ENCODE peak calls at places on chromosomes 6 and 20, in six cellular contexts. One of them, this sample, is unnamed.

GRCh38 chr6:67748521-67748920 is 886.6 kb upstream of the ADGRB3 start:
- DNase-seq in left ventricle myocardium inferior: no peak
- DNase-seq in left lung: no peak
- DNase-seq in pancreas: no peak
- DNase-seq in cardiac muscle cell: no peak
- DNase-seq in OCI-LY7: no peak
- DNase-seq in this sample: no peak

GRCh38 chr20:38804682-38805501 is 605 bp upstream of the PPP1R16B start:
- DNase-seq in left ventricle myocardium inferior: no peak
- DNase-seq in left lung: no peak
- DNase-seq in pancreas: no peak
- DNase-seq in cardiac muscle cell: no peak
- DNase-seq in OCI-LY7: peak
- DNase-seq in this sample: peak

GRCh38 chr6:125913864-125914351 is 42.7 kb upstream of the HINT3 start:
- DNase-seq in left ventricle myocardium inferior: no peak
- DNase-seq in left lung: no peak
- DNase-seq in pancreas: no peak
- DNase-seq in cardiac muscle cell: no peak
- DNase-seq in OCI-LY7: no peak
- DNase-seq in this sample: no peak

GRCh38 chr6:2132911-2133310 is 112.5 kb downstream of the GMDS start:
- DNase-seq in left ventricle myocardium inferior: no peak
- DNase-seq in left lung: no peak
- DNase-seq in pancreas: no peak
- DNase-seq in cardiac muscle cell: no peak
- DNase-seq in OCI-LY7: no peak
- DNase-seq in this sample: no peak

GRCh38 chr6:15441215-15441868 is 195.5 kb downstream of the JARID2 start:
- DNase-seq in left ventricle myocardium inferior: no peak
- DNase-seq in left lung: no peak
- DNase-seq in pancreas: no peak
- DNase-seq in cardiac muscle cell: peak
- DNase-seq in OCI-LY7: peak
- DNase-seq in this sample: peak

GRCh38 chr6:129501401-129502051 is 208.5 kb downstream of the ARHGAP18 start:
- DNase-seq in left ventricle myocardium inferior: no peak
- DNase-seq in left lung: peak
- DNase-seq in pancreas: no peak
- DNase-seq in cardiac muscle cell: peak
- DNase-seq in OCI-LY7: no peak
- DNase-seq in this sample: no peak

GRCh38 chr20:48107560-48107959 is 322.3 kb upstream of the SULF2 start:
- DNase-seq in left ventricle myocardium inferior: no peak
- DNase-seq in left lung: no peak
- DNase-seq in pancreas: no peak
- DNase-seq in cardiac muscle cell: no peak
- DNase-seq in OCI-LY7: no peak
- DNase-seq in this sample: no peak

GRCh38 chr6:36947570-36948351 is 6.8 kb upstream of the PI16 start:
- DNase-seq in left ventricle myocardium inferior: no peak
- DNase-seq in left lung: no peak
- DNase-seq in pancreas: no peak
- DNase-seq in cardiac muscle cell: no peak
- DNase-seq in OCI-LY7: no peak
- DNase-seq in this sample: peak

GRCh38 chr20:4902788-4903187 is 98.5 kb downstream of the SLC23A2 start:
- DNase-seq in left ventricle myocardium inferior: no peak
- DNase-seq in left lung: no peak
- DNase-seq in pancreas: no peak
- DNase-seq in cardiac muscle cell: no peak
- DNase-seq in OCI-LY7: no peak
- DNase-seq in this sample: no peak

GRCh38 chr20:38216201-38216600 is 44.3 kb downstream of the KIAA1755 start:
- DNase-seq in left ventricle myocardium inferior: no peak
- DNase-seq in left lung: peak
- DNase-seq in pancreas: no peak
- DNase-seq in cardiac muscle cell: no peak
- DNase-seq in OCI-LY7: no peak
- DNase-seq in this sample: no peak

GRCh38 chr6:150573041-150573681 is 26.5 kb upstream of the PLEKHG1 start:
- DNase-seq in left ventricle myocardium inferior: peak
- DNase-seq in left lung: no peak
- DNase-seq in pancreas: no peak
- DNase-seq in cardiac muscle cell: peak
- DNase-seq in OCI-LY7: no peak
- DNase-seq in this sample: no peak

GRCh38 chr6:21132856-21133610 is 460.5 kb upstream of the SOX4 start:
- DNase-seq in left ventricle myocardium inferior: no peak
- DNase-seq in left lung: no peak
- DNase-seq in pancreas: no peak
- DNase-seq in cardiac muscle cell: no peak
- DNase-seq in OCI-LY7: no peak
- DNase-seq in this sample: no peak

GRCh38 chr6:125780540-125781306 is 10.0 kb upstream of the NCOA7 start:
- DNase-seq in left ventricle myocardium inferior: peak
- DNase-seq in left lung: peak
- DNase-seq in pancreas: no peak
- DNase-seq in cardiac muscle cell: peak
- DNase-seq in OCI-LY7: peak
- DNase-seq in this sample: peak

GRCh38 chr6:25576920-25577319 is 75.1 kb upstream of the SCGN start:
- DNase-seq in left ventricle myocardium inferior: no peak
- DNase-seq in left lung: no peak
- DNase-seq in pancreas: no peak
- DNase-seq in cardiac muscle cell: no peak
- DNase-seq in OCI-LY7: no peak
- DNase-seq in this sample: no peak

GRCh38 chr6:34926655-34927054 is 37.6 kb downstream of the ANKS1A start:
- DNase-seq in left ventricle myocardium inferior: no peak
- DNase-seq in left lung: no peak
- DNase-seq in pancreas: no peak
- DNase-seq in cardiac muscle cell: no peak
- DNase-seq in OCI-LY7: no peak
- DNase-seq in this sample: no peak

GRCh38 chr6:162029873-162030576 is 697.5 kb downstream of the PRKN start:
- DNase-seq in left ventricle myocardium inferior: no peak
- DNase-seq in left lung: no peak
- DNase-seq in pancreas: no peak
- DNase-seq in cardiac muscle cell: no peak
- DNase-seq in OCI-LY7: no peak
- DNase-seq in this sample: peak

GRCh38 chr6:11298651-11299420 is 66.4 kb upstream of the NEDD9 start:
- DNase-seq in left ventricle myocardium inferior: no peak
- DNase-seq in left lung: no peak
- DNase-seq in pancreas: peak
- DNase-seq in cardiac muscle cell: no peak
- DNase-seq in OCI-LY7: no peak
- DNase-seq in this sample: peak

GRCh38 chr20:3072530-3073250 is 1.3 kb downstream of the OXT start:
- DNase-seq in left ventricle myocardium inferior: no peak
- DNase-seq in left lung: no peak
- DNase-seq in pancreas: no peak
- DNase-seq in cardiac muscle cell: no peak
- DNase-seq in OCI-LY7: no peak
- DNase-seq in this sample: no peak

GRCh38 chr6:119132211-119133004 is 53.9 kb upstream of the FAM184A start:
- DNase-seq in left ventricle myocardium inferior: no peak
- DNase-seq in left lung: no peak
- DNase-seq in pancreas: no peak
- DNase-seq in cardiac muscle cell: no peak
- DNase-seq in OCI-LY7: no peak
- DNase-seq in this sample: no peak

GRCh38 chr20:47379433-47380150 is 23.1 kb upstream of the ZMYND8 start:
- DNase-seq in left ventricle myocardium inferior: no peak
- DNase-seq in left lung: no peak
- DNase-seq in pancreas: no peak
- DNase-seq in cardiac muscle cell: no peak
- DNase-seq in OCI-LY7: no peak
- DNase-seq in this sample: no peak

GRCh38 chr20:50919567-50919966 is 11.7 kb downstream of the ADNP start:
- DNase-seq in left ventricle myocardium inferior: no peak
- DNase-seq in left lung: no peak
- DNase-seq in pancreas: no peak
- DNase-seq in cardiac muscle cell: no peak
- DNase-seq in OCI-LY7: no peak
- DNase-seq in this sample: no peak

GRCh38 chr20:58555078-58555765 is 40.0 kb upstream of the APCDD1L start:
- DNase-seq in left ventricle myocardium inferior: no peak
- DNase-seq in left lung: no peak
- DNase-seq in pancreas: no peak
- DNase-seq in cardiac muscle cell: no peak
- DNase-seq in OCI-LY7: no peak
- DNase-seq in this sample: no peak

GRCh38 chr6:66226099-66226498 is 519.1 kb upstream of the EYS start:
- DNase-seq in left ventricle myocardium inferior: no peak
- DNase-seq in left lung: no peak
- DNase-seq in pancreas: no peak
- DNase-seq in cardiac muscle cell: peak
- DNase-seq in OCI-LY7: no peak
- DNase-seq in this sample: no peak

GRCh38 chr6:41535766-41536165 is 10.4 kb upstream of the FOXP4 start:
- DNase-seq in left ventricle myocardium inferior: no peak
- DNase-seq in left lung: no peak
- DNase-seq in pancreas: no peak
- DNase-seq in cardiac muscle cell: no peak
- DNase-seq in OCI-LY7: no peak
- DNase-seq in this sample: no peak

GRCh38 chr6:141097471-141097870 is 1035.3 kb upstream of the GJE1 start:
- DNase-seq in left ventricle myocardium inferior: no peak
- DNase-seq in left lung: no peak
- DNase-seq in pancreas: no peak
- DNase-seq in cardiac muscle cell: no peak
- DNase-seq in OCI-LY7: no peak
- DNase-seq in this sample: no peak

GRCh38 chr6:36063318-36063717 is 35.7 kb downstream of the MAPK14 start:
- DNase-seq in left ventricle myocardium inferior: no peak
- DNase-seq in left lung: no peak
- DNase-seq in pancreas: no peak
- DNase-seq in cardiac muscle cell: no peak
- DNase-seq in OCI-LY7: no peak
- DNase-seq in this sample: no peak

GRCh38 chr20:45828589-45828988 is 1.5 kb upstream of the TNNC2 start:
- DNase-seq in left ventricle myocardium inferior: no peak
- DNase-seq in left lung: no peak
- DNase-seq in pancreas: no peak
- DNase-seq in cardiac muscle cell: peak
- DNase-seq in OCI-LY7: no peak
- DNase-seq in this sample: no peak

GRCh38 chr6:116041934-116042333 is 18.8 kb downstream of the FRK start:
- DNase-seq in left ventricle myocardium inferior: no peak
- DNase-seq in left lung: no peak
- DNase-seq in pancreas: peak
- DNase-seq in cardiac muscle cell: no peak
- DNase-seq in OCI-LY7: no peak
- DNase-seq in this sample: no peak

GRCh38 chr6:113645576-113645970 is 211.6 kb upstream of the MARCKS start:
- DNase-seq in left ventricle myocardium inferior: no peak
- DNase-seq in left lung: no peak
- DNase-seq in pancreas: no peak
- DNase-seq in cardiac muscle cell: no peak
- DNase-seq in OCI-LY7: no peak
- DNase-seq in this sample: no peak

GRCh38 chr6:113644861-113645575 is 212.1 kb upstream of the MARCKS start:
- DNase-seq in left ventricle myocardium inferior: no peak
- DNase-seq in left lung: no peak
- DNase-seq in pancreas: no peak
- DNase-seq in cardiac muscle cell: no peak
- DNase-seq in OCI-LY7: no peak
- DNase-seq in this sample: no peak

GRCh38 chr6:113640046-113640445 is 217.1 kb upstream of the MARCKS start:
- DNase-seq in left ventricle myocardium inferior: no peak
- DNase-seq in left lung: no peak
- DNase-seq in pancreas: no peak
- DNase-seq in cardiac muscle cell: no peak
- DNase-seq in OCI-LY7: no peak
- DNase-seq in this sample: no peak

GRCh38 chr6:113642714-113643442 is 214.3 kb upstream of the MARCKS start:
- DNase-seq in left ventricle myocardium inferior: no peak
- DNase-seq in left lung: peak
- DNase-seq in pancreas: no peak
- DNase-seq in cardiac muscle cell: peak
- DNase-seq in OCI-LY7: peak
- DNase-seq in this sample: no peak

GRCh38 chr6:113642390-113642713 is 214.8 kb upstream of the MARCKS start:
- DNase-seq in left ventricle myocardium inferior: no peak
- DNase-seq in left lung: no peak
- DNase-seq in pancreas: no peak
- DNase-seq in cardiac muscle cell: no peak
- DNase-seq in OCI-LY7: no peak
- DNase-seq in this sample: no peak
- TF ChIP-seq CTCF in left ventricle myocardium inferior: no peak
- TF ChIP-seq CTCF in left lung: no peak
- TF ChIP-seq CTCF in pancreas: no peak
- TF ChIP-seq CTCF in cardiac muscle cell: no peak
- TF ChIP-seq CTCF in OCI-LY7: no peak
- TF ChIP-seq CTCF in this sample: no peak

GRCh38 chr6:97663252-97663651 is 380.2 kb upstream of the MMS22L start:
- DNase-seq in left ventricle myocardium inferior: no peak
- DNase-seq in left lung: no peak
- DNase-seq in pancreas: no peak
- DNase-seq in cardiac muscle cell: peak
- DNase-seq in OCI-LY7: no peak
- DNase-seq in this sample: no peak
- TF ChIP-seq CTCF in left ventricle myocardium inferior: no peak
- TF ChIP-seq CTCF in left lung: no peak
- TF ChIP-seq CTCF in pancreas: no peak
- TF ChIP-seq CTCF in cardiac muscle cell: no peak
- TF ChIP-seq CTCF in OCI-LY7: no peak
- TF ChIP-seq CTCF in this sample: no peak

GRCh38 chr20:44109951-44110361 is 77.0 kb downstream of the JPH2 start:
- DNase-seq in left ventricle myocardium inferior: no peak
- DNase-seq in left lung: no peak
- DNase-seq in pancreas: no peak
- DNase-seq in cardiac muscle cell: no peak
- DNase-seq in OCI-LY7: no peak
- DNase-seq in this sample: no peak
- TF ChIP-seq CTCF in left ventricle myocardium inferior: peak
- TF ChIP-seq CTCF in left lung: no peak
- TF ChIP-seq CTCF in pancreas: no peak
- TF ChIP-seq CTCF in cardiac muscle cell: peak
- TF ChIP-seq CTCF in OCI-LY7: peak
- TF ChIP-seq CTCF in this sample: no peak

DNA sequence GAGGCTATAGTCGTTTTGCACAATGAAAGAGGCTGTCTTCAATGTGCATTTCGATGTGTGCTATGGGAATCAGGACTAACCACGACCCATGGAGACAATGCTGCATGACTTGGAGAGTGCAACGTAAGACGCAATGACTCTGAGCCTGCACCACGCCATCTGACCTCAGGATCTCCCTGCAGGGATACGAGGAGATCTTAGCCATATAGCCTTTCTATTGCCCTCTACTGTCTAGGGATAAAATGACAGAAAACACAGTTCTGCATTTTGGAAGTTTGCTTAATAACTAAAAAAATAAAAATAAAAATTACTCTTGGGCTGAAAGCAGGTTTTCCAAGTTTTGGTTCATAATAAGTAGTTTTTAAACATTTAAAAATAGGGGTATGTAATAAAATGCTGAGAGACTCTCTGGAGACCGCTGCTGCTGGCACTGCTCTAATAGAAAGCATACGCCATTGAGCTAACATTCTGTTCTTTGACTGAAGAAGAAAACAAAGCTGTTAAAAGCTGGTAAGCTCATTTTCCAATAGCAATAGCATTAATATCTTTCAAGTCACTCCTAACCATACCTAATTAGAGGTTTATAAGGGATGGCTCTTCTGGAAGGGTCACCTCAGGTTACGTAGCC is 87.2 kb downstream of the PDE7B start:
- DNase-seq in left ventricle myocardium inferior: peak
- DNase-seq in left lung: no peak
- DNase-seq in pancreas: no peak
- DNase-seq in cardiac muscle cell: no peak
- DNase-seq in OCI-LY7: peak
- DNase-seq in this sample: no peak
- TF ChIP-seq CTCF in left ventricle myocardium inferior: peak
- TF ChIP-seq CTCF in left lung: peak
- TF ChIP-seq CTCF in pancreas: no peak
- TF ChIP-seq CTCF in cardiac muscle cell: peak
- TF ChIP-seq CTCF in OCI-LY7: peak
- TF ChIP-seq CTCF in this sample: no peak